ENCODE peak calls at places on chromosomes 4 and X, in six cellular contexts. C is Panc1, N is heart right ventricle, X is body of pancreas, Y is esophagus squamous epithelium, S is GM23338. F is an unnamed sample.

GRCh38 chrX:9465380-9466114 is 689 bp downstream of the TBL1X start:
- DNase-seq in X (no peak), S (peak; percentile 40), N (peak; percentile 6), C (no peak), Y (no peak), F (peak; percentile 66)

GRCh38 chr4:124431663-124432192 is 280.8 kb downstream of the ANKRD50 start:
- DNase-seq in Y (no peak), C (no peak), S (no peak), X (no peak), N (no peak), F (no peak)

GRCh38 chr4:121938282-121939092 is 13.4 kb downstream of the TRPC3 start:
- DNase-seq in C (no peak), X (no peak), Y (no peak), S (no peak), N (no peak), F (no peak)

GRCh38 chr4:84596826-84597225 is 13.9 kb downstream of the CDS1 start:
- DNase-seq in S (peak; percentile 75), Y (no peak), C (no peak), X (no peak), N (no peak), F (no peak)

GRCh38 chr4:33959519-33959918 is 2284.8 kb downstream of the ARAP2 start:
- DNase-seq in S (no peak), N (no peak), Y (no peak), X (no peak), C (no peak), F (no peak)

GRCh38 chrX:23497919-23498318 is 163.3 kb downstream of the PTCHD1 start:
- DNase-seq in S (no peak), X (no peak), Y (no peak), N (no peak), C (no peak), F (no peak)

GRCh38 chr4:98148856-98149255 is 5.6 kb upstream of the STPG2 start:
- DNase-seq in C (no peak), X (no peak), Y (no peak), N (no peak), S (no peak), F (no peak)

GRCh38 chrX:152072236-152072635 is 66.1 kb downstream of the MAGEA10 start:
- DNase-seq in N (no peak), C (no peak), X (peak; percentile 5), S (no peak), Y (no peak), F (no peak)

GRCh38 chrX:63718010-63718694 is 66.9 kb downstream of the ARHGEF9 start:
- DNase-seq in C (no peak), Y (no peak), N (no peak), S (no peak), X (no peak), F (no peak)

GRCh38 chr4:5220028-5220427 is 168.7 kb downstream of the STK32B start:
- DNase-seq in Y (no peak), N (no peak), C (no peak), X (no peak), S (peak; percentile 58), F (peak; percentile 66)

GRCh38 chr4:160212078-160212477 is 1109.2 kb downstream of the RAPGEF2 start:
- DNase-seq in S (no peak), Y (no peak), N (no peak), C (no peak), X (no peak), F (no peak)

GRCh38 chr4:186191266-186192067 is at the start of gene CYP4V2:
- DNase-seq in C (peak; percentile 8), X (peak; percentile 88), S (peak; percentile 88), Y (peak; percentile 25), N (peak; percentile 84), F (peak; percentile 88)

GRCh38 chr4:176357359-176358082 is 37.8 kb downstream of the SPCS3 start:
- DNase-seq in N (no peak), C (no peak), S (peak; percentile 69), Y (no peak), X (no peak), F (no peak)

GRCh38 chr4:177901786-177902185 is 459.5 kb upstream of the AGA start:
- DNase-seq in X (no peak), Y (no peak), N (no peak), S (no peak), C (no peak), F (no peak)

GRCh38 chr4:141220655-141221605 is at the start of gene ZNF330:
- DNase-seq in X (peak; percentile 90), N (peak; percentile 94), S (peak; percentile 89), C (peak; percentile 27), Y (peak; percentile 25), F (peak; percentile 98)

GRCh38 chrX:113539599-113540356 is 699.1 kb upstream of the AMOT start:
- DNase-seq in S (peak; percentile 35), C (no peak), Y (no peak), X (no peak), N (no peak), F (no peak)

GRCh38 chrX:77639820-77640219 is 146.2 kb downstream of the ATRX start:
- DNase-seq in Y (no peak), N (no peak), X (no peak), C (no peak), S (no peak), F (no peak)

GRCh38 chr4:92099851-92100250 is 203.9 kb upstream of the GRID2 start:
- DNase-seq in S (no peak), Y (no peak), C (no peak), N (no peak), X (no peak), F (no peak)

GRCh38 chrX:63128509-63128908 is 222.6 kb downstream of the SPIN4 start:
- DNase-seq in Y (no peak), S (peak; percentile 33), N (no peak), X (no peak), C (peak; percentile 12), F (peak; percentile 62)

GRCh38 chrX:77899081-77899828 is at the start of gene COX7B:
- DNase-seq in N (peak; percentile 85), C (peak; percentile 89), X (peak; percentile 89), Y (no peak), S (peak; percentile 96), F (peak; percentile 81)

DNA sequence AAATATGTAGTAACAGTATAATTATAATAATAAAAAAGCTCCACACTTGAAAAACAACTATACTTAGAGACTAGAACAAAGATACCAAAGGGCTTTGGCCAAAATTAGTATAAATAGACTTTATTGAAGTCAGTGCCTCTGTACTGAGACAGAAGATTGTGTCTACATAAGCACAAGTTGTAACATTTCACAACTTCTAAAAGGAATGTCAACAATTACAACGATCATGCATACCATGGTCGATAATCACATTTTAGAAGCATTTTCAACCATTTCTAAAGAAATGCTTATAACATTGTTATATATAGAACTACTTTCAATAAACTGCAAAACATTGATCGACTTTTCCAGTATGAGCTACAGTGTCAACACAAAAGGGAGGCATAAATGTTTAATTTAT is 57.0 kb downstream of the DHX15 start:
- DNase-seq in X (no peak), C (no peak), Y (no peak), S (no peak), N (no peak), F (no peak)
- H3K36me3 ChIP-seq in X (no peaks in the 10 kb centered on the region), C (peaks cover 22% of the 10 kb centered on the region), Y (peaks cover 26% of the 10 kb centered on the region), S (peaks cover 37% of the 10 kb centered on the region), N (no peaks in the 10 kb centered on the region), F (peaks cover 91% of the 10 kb centered on the region)

GRCh38 chr4:174209296-174209695 is 74.2 kb downstream of the FBXO8 start:
- DNase-seq in Y (no peak), C (no peak), N (no peak), X (peak; percentile 14), S (no peak), F (no peak)

GRCh38 chr4:174210354-174210753 is 73.1 kb downstream of the FBXO8 start:
- DNase-seq in Y (no peak), S (peak; percentile 67), C (no peak), X (no peak), N (no peak), F (peak; percentile 76)

GRCh38 chr4:174212061-174212460 is 71.4 kb downstream of the FBXO8 start:
- DNase-seq in C (no peak), X (no peak), S (no peak), N (no peak), Y (no peak), F (no peak)

GRCh38 chr4:174211611-174212044 is 71.8 kb downstream of the FBXO8 start:
- DNase-seq in N (no peak), Y (no peak), C (no peak), S (no peak), X (no peak), F (peak; percentile 50)

DNA sequence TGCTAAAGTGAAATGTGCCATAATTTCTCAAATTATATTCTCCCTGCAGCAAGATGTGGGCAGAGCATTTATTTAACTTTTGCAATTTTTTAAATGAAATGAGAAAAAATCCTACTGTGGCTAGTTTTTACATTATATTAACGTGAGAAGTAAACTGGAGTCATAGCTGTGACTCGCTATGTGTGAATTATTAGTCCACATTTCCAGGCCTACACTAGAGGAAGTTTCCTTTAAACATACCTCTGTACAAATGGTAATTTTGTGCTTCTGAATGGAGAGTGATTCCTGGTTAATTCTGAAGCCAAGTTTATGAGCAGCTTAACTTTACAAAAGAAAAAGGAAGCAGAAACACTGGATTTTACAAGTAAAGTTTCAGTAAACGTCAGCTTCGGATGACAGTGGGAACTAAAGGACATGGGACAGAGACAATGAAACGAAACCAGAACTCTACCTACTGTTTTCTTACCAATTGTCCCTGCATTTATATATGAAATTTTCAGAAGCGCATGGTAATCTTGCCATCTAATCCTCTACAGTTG is 72.4 kb downstream of the FBXO8 start:
- DNase-seq in C (no peak), X (no peak), S (no peak), Y (no peak), N (no peak), F (no peak)
- H3K4me1 ChIP-seq in C (no peaks in the 10 kb centered on the region), X (peaks cover 19% of the 10 kb centered on the region), S (peaks cover 33% of the 10 kb centered on the region), Y (peaks cover 9% of the 10 kb centered on the region), N (peaks cover 13% of the 10 kb centered on the region), F (peaks cover 3% of the 10 kb centered on the region)

DNA sequence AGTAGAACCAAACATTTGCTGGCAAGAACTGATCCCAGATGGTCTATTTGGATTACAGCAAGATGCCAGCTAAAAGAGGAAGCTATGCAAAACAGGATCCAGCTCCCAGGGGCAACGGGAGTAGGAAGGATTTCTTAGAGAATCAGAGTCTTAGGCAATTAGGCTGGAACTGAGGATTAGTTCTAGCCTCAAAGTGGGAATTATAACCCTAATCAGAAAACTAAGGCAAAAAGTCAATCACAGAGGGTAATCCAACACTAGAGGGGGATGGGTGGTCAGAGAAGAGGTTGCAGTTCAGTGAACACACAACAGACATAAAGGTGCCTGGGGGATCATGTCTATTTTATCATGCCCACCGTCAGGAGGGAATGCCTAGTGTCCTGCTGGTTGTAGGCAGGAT is 133.0 kb upstream of the PLS3 start:
- DNase-seq in Y (no peak), X (no peak), S (peak; percentile 1), C (no peak), N (no peak), F (no peak)
- TF ChIP-seq CTCF in Y (no peak), X (no peak), S (no peak), C (no peak), N (no peak), F (no peak)

GRCh38 chr4:138178566-138178965 is 63.6 kb downstream of the SLC7A11 start:
- DNase-seq in C (no peak), S (no peak), N (no peak), X (no peak), Y (no peak), F (no peak)
- H3K36me3 ChIP-seq in C (no peaks in the 10 kb centered on the region), S (peaks cover 25% of the 10 kb centered on the region), N (no peaks in the 10 kb centered on the region), X (no peaks in the 10 kb centered on the region), Y (no peaks in the 10 kb centered on the region), F (no peaks in the 10 kb centered on the region)

F was measured in endodermal cell.